ENCODE peak calls at places on chromosomes 12 and 14, in eight cellular contexts. One of them, this sample, is unnamed.

GRCh38 chr12:69966409-69966808 is 141.4 kb downstream of the MYRFL start:
- DNase-seq in left ventricle myocardium inferior: peak
- DNase-seq in HT1080: peak
- DNase-seq in stimulated activated effector memory CD8-positive, alpha-beta T cell treated with anti-CD3 and anti-CD28 coated beads, Interleukin-12 subunit alpha, Interleukin-12 subunit beta, amount 100 ng/mL, for 72 hours: no peak
- DNase-seq in epithelial cell of esophagus: peak
- DNase-seq in A172: peak
- DNase-seq in aorta: peak
- DNase-seq in MG63: peak
- DNase-seq in this sample: peak

GRCh38 chr12:6620137-6620884 is 13.1 kb upstream of the CHD4 start:
- DNase-seq in MG63: no peak
- DNase-seq in epithelial cell of esophagus: peak
- DNase-seq in stimulated activated effector memory CD8-positive, alpha-beta T cell treated with anti-CD3 and anti-CD28 coated beads, Interleukin-12 subunit alpha, Interleukin-12 subunit beta, amount 100 ng/mL, for 72 hours: no peak
- DNase-seq in aorta: peak
- DNase-seq in left ventricle myocardium inferior: no peak
- DNase-seq in HT1080: no peak
- DNase-seq in A172: no peak
- DNase-seq in this sample: no peak

GRCh38 chr12:74401966-74402365 is 135.7 kb upstream of the ATXN7L3B start:
- DNase-seq in aorta: no peak
- DNase-seq in MG63: no peak
- DNase-seq in left ventricle myocardium inferior: no peak
- DNase-seq in epithelial cell of esophagus: no peak
- DNase-seq in A172: no peak
- DNase-seq in HT1080: no peak
- DNase-seq in stimulated activated effector memory CD8-positive, alpha-beta T cell treated with anti-CD3 and anti-CD28 coated beads, Interleukin-12 subunit alpha, Interleukin-12 subunit beta, amount 100 ng/mL, for 72 hours: no peak
- DNase-seq in this sample: no peak

GRCh38 chr14:94635143-94635542 is 23.0 kb downstream of the SERPINA3 start:
- DNase-seq in A172: no peak
- DNase-seq in HT1080: no peak
- DNase-seq in stimulated activated effector memory CD8-positive, alpha-beta T cell treated with anti-CD3 and anti-CD28 coated beads, Interleukin-12 subunit alpha, Interleukin-12 subunit beta, amount 100 ng/mL, for 72 hours: no peak
- DNase-seq in left ventricle myocardium inferior: no peak
- DNase-seq in epithelial cell of esophagus: no peak
- DNase-seq in aorta: no peak
- DNase-seq in MG63: no peak
- DNase-seq in this sample: no peak

GRCh38 chr14:39492267-39492666 is 60.0 kb upstream of the FBXO33 start:
- DNase-seq in HT1080: peak
- DNase-seq in aorta: no peak
- DNase-seq in stimulated activated effector memory CD8-positive, alpha-beta T cell treated with anti-CD3 and anti-CD28 coated beads, Interleukin-12 subunit alpha, Interleukin-12 subunit beta, amount 100 ng/mL, for 72 hours: no peak
- DNase-seq in epithelial cell of esophagus: peak
- DNase-seq in MG63: no peak
- DNase-seq in left ventricle myocardium inferior: no peak
- DNase-seq in A172: peak
- DNase-seq in this sample: peak

GRCh38 chr12:7123806-7124519 is 4.7 kb downstream of the RBP5 start:
- DNase-seq in HT1080: no peak
- DNase-seq in A172: no peak
- DNase-seq in stimulated activated effector memory CD8-positive, alpha-beta T cell treated with anti-CD3 and anti-CD28 coated beads, Interleukin-12 subunit alpha, Interleukin-12 subunit beta, amount 100 ng/mL, for 72 hours: no peak
- DNase-seq in aorta: no peak
- DNase-seq in epithelial cell of esophagus: no peak
- DNase-seq in left ventricle myocardium inferior: no peak
- DNase-seq in MG63: no peak
- DNase-seq in this sample: no peak

GRCh38 chr14:52888159-52888558 is 62.7 kb downstream of the FERMT2 start:
- DNase-seq in left ventricle myocardium inferior: no peak
- DNase-seq in HT1080: no peak
- DNase-seq in MG63: no peak
- DNase-seq in epithelial cell of esophagus: no peak
- DNase-seq in stimulated activated effector memory CD8-positive, alpha-beta T cell treated with anti-CD3 and anti-CD28 coated beads, Interleukin-12 subunit alpha, Interleukin-12 subunit beta, amount 100 ng/mL, for 72 hours: no peak
- DNase-seq in A172: no peak
- DNase-seq in aorta: no peak
- DNase-seq in this sample: no peak

GRCh38 chr12:19978193-19978592 is 390.1 kb upstream of the PDE3A start:
- DNase-seq in epithelial cell of esophagus: no peak
- DNase-seq in A172: peak
- DNase-seq in aorta: no peak
- DNase-seq in stimulated activated effector memory CD8-positive, alpha-beta T cell treated with anti-CD3 and anti-CD28 coated beads, Interleukin-12 subunit alpha, Interleukin-12 subunit beta, amount 100 ng/mL, for 72 hours: no peak
- DNase-seq in left ventricle myocardium inferior: no peak
- DNase-seq in HT1080: peak
- DNase-seq in MG63: peak
- DNase-seq in this sample: peak

GRCh38 chr12:132030367-132031038 is 80.8 kb downstream of the EP400 start:
- DNase-seq in aorta: no peak
- DNase-seq in epithelial cell of esophagus: peak
- DNase-seq in MG63: peak
- DNase-seq in left ventricle myocardium inferior: peak
- DNase-seq in HT1080: no peak
- DNase-seq in A172: no peak
- DNase-seq in stimulated activated effector memory CD8-positive, alpha-beta T cell treated with anti-CD3 and anti-CD28 coated beads, Interleukin-12 subunit alpha, Interleukin-12 subunit beta, amount 100 ng/mL, for 72 hours: no peak
- DNase-seq in this sample: peak

GRCh38 chr12:51405801-51406207 is 14.6 kb upstream of the GALNT6 start:
- DNase-seq in HT1080: no peak
- DNase-seq in aorta: no peak
- DNase-seq in MG63: no peak
- DNase-seq in stimulated activated effector memory CD8-positive, alpha-beta T cell treated with anti-CD3 and anti-CD28 coated beads, Interleukin-12 subunit alpha, Interleukin-12 subunit beta, amount 100 ng/mL, for 72 hours: no peak
- DNase-seq in A172: no peak
- DNase-seq in epithelial cell of esophagus: no peak
- DNase-seq in left ventricle myocardium inferior: no peak
- DNase-seq in this sample: no peak

GRCh38 chr14:35725934-35726333 is 83.2 kb downstream of the RALGAPA1 start:
- DNase-seq in epithelial cell of esophagus: no peak
- DNase-seq in aorta: no peak
- DNase-seq in stimulated activated effector memory CD8-positive, alpha-beta T cell treated with anti-CD3 and anti-CD28 coated beads, Interleukin-12 subunit alpha, Interleukin-12 subunit beta, amount 100 ng/mL, for 72 hours: no peak
- DNase-seq in A172: no peak
- DNase-seq in HT1080: no peak
- DNase-seq in MG63: no peak
- DNase-seq in left ventricle myocardium inferior: no peak
- DNase-seq in this sample: no peak

GRCh38 chr12:113113397-113113796 is 22.2 kb downstream of the RASAL1 start:
- DNase-seq in A172: no peak
- DNase-seq in MG63: no peak
- DNase-seq in epithelial cell of esophagus: no peak
- DNase-seq in aorta: peak
- DNase-seq in stimulated activated effector memory CD8-positive, alpha-beta T cell treated with anti-CD3 and anti-CD28 coated beads, Interleukin-12 subunit alpha, Interleukin-12 subunit beta, amount 100 ng/mL, for 72 hours: no peak
- DNase-seq in left ventricle myocardium inferior: no peak
- DNase-seq in HT1080: no peak
- DNase-seq in this sample: no peak

GRCh38 chr12:111454716-111455447 is 49.2 kb downstream of the SH2B3 start:
- DNase-seq in left ventricle myocardium inferior: no peak
- DNase-seq in HT1080: no peak
- DNase-seq in A172: no peak
- DNase-seq in stimulated activated effector memory CD8-positive, alpha-beta T cell treated with anti-CD3 and anti-CD28 coated beads, Interleukin-12 subunit alpha, Interleukin-12 subunit beta, amount 100 ng/mL, for 72 hours: peak
- DNase-seq in epithelial cell of esophagus: no peak
- DNase-seq in aorta: no peak
- DNase-seq in MG63: no peak
- DNase-seq in this sample: no peak

GRCh38 chr12:129854591-129854990 is 49.2 kb downstream of the TMEM132D start:
- DNase-seq in HT1080: no peak
- DNase-seq in stimulated activated effector memory CD8-positive, alpha-beta T cell treated with anti-CD3 and anti-CD28 coated beads, Interleukin-12 subunit alpha, Interleukin-12 subunit beta, amount 100 ng/mL, for 72 hours: no peak
- DNase-seq in MG63: no peak
- DNase-seq in A172: no peak
- DNase-seq in aorta: no peak
- DNase-seq in left ventricle myocardium inferior: no peak
- DNase-seq in epithelial cell of esophagus: no peak
- DNase-seq in this sample: no peak

GRCh38 chr12:51826881-51827280 is 21.6 kb downstream of the FIGNL2 start:
- DNase-seq in epithelial cell of esophagus: no peak
- DNase-seq in left ventricle myocardium inferior: no peak
- DNase-seq in MG63: no peak
- DNase-seq in A172: no peak
- DNase-seq in HT1080: no peak
- DNase-seq in stimulated activated effector memory CD8-positive, alpha-beta T cell treated with anti-CD3 and anti-CD28 coated beads, Interleukin-12 subunit alpha, Interleukin-12 subunit beta, amount 100 ng/mL, for 72 hours: no peak
- DNase-seq in aorta: no peak
- DNase-seq in this sample: no peak